ENCODE peak calls at places on chromosome 10, in six cellular contexts. One of them, this sample, is unnamed.

GRCh38 chr10:1882728-1883127 is 145.4 kb upstream of the ADARB2 start:
- DNase-seq in H1: no peak
- DNase-seq in GM12891: no peak
- DNase-seq in K562: no peak
- DNase-seq in GM12878: no peak
- DNase-seq in HepG2: no peak
- DNase-seq in this sample: no peak

GRCh38 chr10:92590623-92591549 is 2.0 kb upstream of the KIF11 start:
- DNase-seq in H1: peak
- DNase-seq in GM12891: peak
- DNase-seq in K562: peak
- DNase-seq in GM12878: no peak
- DNase-seq in HepG2: peak
- DNase-seq in this sample: no peak

GRCh38 chr10:93081296-93081695 is 7.6 kb downstream of the CYP26A1 start:
- DNase-seq in H1: no peak
- DNase-seq in GM12891: no peak
- DNase-seq in K562: no peak
- DNase-seq in GM12878: no peak
- DNase-seq in HepG2: no peak
- DNase-seq in this sample: no peak

GRCh38 chr10:93876391-93876790 is 17.4 kb upstream of the SLC35G1 start:
- DNase-seq in H1: no peak
- DNase-seq in GM12891: no peak
- DNase-seq in K562: no peak
- DNase-seq in GM12878: no peak
- DNase-seq in HepG2: no peak
- DNase-seq in this sample: no peak

GRCh38 chr10:58086144-58086762 is 181.4 kb downstream of the IPMK start:
- DNase-seq in H1: no peak
- DNase-seq in GM12891: no peak
- DNase-seq in K562: no peak
- DNase-seq in GM12878: no peak
- DNase-seq in HepG2: no peak
- DNase-seq in this sample: no peak

GRCh38 chr10:42754155-42755027 is 28.2 kb upstream of the BMS1 start:
- DNase-seq in H1: peak
- DNase-seq in GM12891: no peak
- DNase-seq in K562: no peak
- DNase-seq in GM12878: no peak
- DNase-seq in HepG2: no peak
- DNase-seq in this sample: no peak

GRCh38 chr10:3415038-3415736 is 242.6 kb upstream of the PITRM1 start:
- DNase-seq in H1: no peak
- DNase-seq in GM12891: no peak
- DNase-seq in K562: no peak
- DNase-seq in GM12878: no peak
- DNase-seq in HepG2: no peak
- DNase-seq in this sample: no peak

GRCh38 chr10:16907720-16908119 is 90.5 kb upstream of the RSU1 start:
- DNase-seq in H1: no peak
- DNase-seq in GM12891: no peak
- DNase-seq in K562: no peak
- DNase-seq in GM12878: no peak
- DNase-seq in HepG2: no peak
- DNase-seq in this sample: no peak

GRCh38 chr10:86366902-86367338 is 325 bp upstream of the GRID1 start:
- DNase-seq in H1: no peak
- DNase-seq in GM12891: no peak
- DNase-seq in K562: no peak
- DNase-seq in GM12878: no peak
- DNase-seq in HepG2: no peak
- DNase-seq in this sample: peak

GRCh38 chr10:13709931-13710690 is 123.3 kb downstream of the PRPF18 start:
- DNase-seq in H1: no peak
- DNase-seq in GM12891: no peak
- DNase-seq in K562: no peak
- DNase-seq in GM12878: no peak
- DNase-seq in HepG2: no peak
- DNase-seq in this sample: no peak

GRCh38 chr10:6173203-6173602 is 29.5 kb upstream of the PFKFB3 start:
- DNase-seq in H1: peak
- DNase-seq in GM12891: no peak
- DNase-seq in K562: peak
- DNase-seq in GM12878: no peak
- DNase-seq in HepG2: peak
- DNase-seq in this sample: no peak

GRCh38 chr10:100006241-100006886 is 3.4 kb downstream of the DNMBP start:
- DNase-seq in H1: no peak
- DNase-seq in GM12891: no peak
- DNase-seq in K562: peak
- DNase-seq in GM12878: peak
- DNase-seq in HepG2: peak
- DNase-seq in this sample: no peak

GRCh38 chr10:132865851-132866600 is 76.3 kb downstream of the CFAP46 start:
- DNase-seq in H1: peak
- DNase-seq in GM12891: no peak
- DNase-seq in K562: no peak
- DNase-seq in GM12878: no peak
- DNase-seq in HepG2: no peak
- DNase-seq in this sample: no peak

GRCh38 chr10:102783541-102783930 is 39.8 kb downstream of the WBP1L start:
- DNase-seq in H1: no peak
- DNase-seq in GM12891: no peak
- DNase-seq in K562: no peak
- DNase-seq in GM12878: no peak
- DNase-seq in HepG2: no peak
- DNase-seq in this sample: no peak

GRCh38 chr10:30233186-30233958 is 115.7 kb downstream of the MTPAP start:
- DNase-seq in H1: no peak
- DNase-seq in GM12891: no peak
- DNase-seq in K562: no peak
- DNase-seq in GM12878: no peak
- DNase-seq in HepG2: no peak
- DNase-seq in this sample: no peak

GRCh38 chr10:20274580-20274979 is 458.3 kb downstream of the PLXDC2 start:
- DNase-seq in H1: no peak
- DNase-seq in GM12891: no peak
- DNase-seq in K562: no peak
- DNase-seq in GM12878: no peak
- DNase-seq in HepG2: no peak
- DNase-seq in this sample: no peak

GRCh38 chr10:69262249-69262864 is 15.9 kb upstream of the HK1 start:
- DNase-seq in H1: no peak
- DNase-seq in GM12891: no peak
- DNase-seq in K562: no peak
- DNase-seq in GM12878: no peak
- DNase-seq in HepG2: no peak
- DNase-seq in this sample: no peak

GRCh38 chr10:1477578-1477977 is 259.7 kb downstream of the ADARB2 start:
- DNase-seq in H1: no peak
- DNase-seq in GM12891: no peak
- DNase-seq in K562: no peak
- DNase-seq in GM12878: no peak
- DNase-seq in HepG2: no peak
- DNase-seq in this sample: no peak

GRCh38 chr10:52082307-52082706 is 231.8 kb upstream of the DKK1 start:
- DNase-seq in H1: no peak
- DNase-seq in GM12891: no peak
- DNase-seq in K562: no peak
- DNase-seq in GM12878: no peak
- DNase-seq in HepG2: no peak
- DNase-seq in this sample: no peak

GRCh38 chr10:119095648-119096047 is 8.3 kb upstream of the DENND10 start:
- DNase-seq in H1: no peak
- DNase-seq in GM12891: no peak
- DNase-seq in K562: no peak
- DNase-seq in GM12878: no peak
- DNase-seq in HepG2: no peak
- DNase-seq in this sample: no peak

GRCh38 chr10:119090968-119091367 is 10.4 kb upstream of the EIF3A start:
- DNase-seq in H1: no peak
- DNase-seq in GM12891: no peak
- DNase-seq in K562: peak
- DNase-seq in GM12878: no peak
- DNase-seq in HepG2: no peak
- DNase-seq in this sample: no peak

GRCh38 chr10:119087271-119087897 is 6.8 kb upstream of the EIF3A start:
- DNase-seq in H1: no peak
- DNase-seq in GM12891: no peak
- DNase-seq in K562: no peak
- DNase-seq in GM12878: no peak
- DNase-seq in HepG2: no peak
- DNase-seq in this sample: no peak

DNA sequence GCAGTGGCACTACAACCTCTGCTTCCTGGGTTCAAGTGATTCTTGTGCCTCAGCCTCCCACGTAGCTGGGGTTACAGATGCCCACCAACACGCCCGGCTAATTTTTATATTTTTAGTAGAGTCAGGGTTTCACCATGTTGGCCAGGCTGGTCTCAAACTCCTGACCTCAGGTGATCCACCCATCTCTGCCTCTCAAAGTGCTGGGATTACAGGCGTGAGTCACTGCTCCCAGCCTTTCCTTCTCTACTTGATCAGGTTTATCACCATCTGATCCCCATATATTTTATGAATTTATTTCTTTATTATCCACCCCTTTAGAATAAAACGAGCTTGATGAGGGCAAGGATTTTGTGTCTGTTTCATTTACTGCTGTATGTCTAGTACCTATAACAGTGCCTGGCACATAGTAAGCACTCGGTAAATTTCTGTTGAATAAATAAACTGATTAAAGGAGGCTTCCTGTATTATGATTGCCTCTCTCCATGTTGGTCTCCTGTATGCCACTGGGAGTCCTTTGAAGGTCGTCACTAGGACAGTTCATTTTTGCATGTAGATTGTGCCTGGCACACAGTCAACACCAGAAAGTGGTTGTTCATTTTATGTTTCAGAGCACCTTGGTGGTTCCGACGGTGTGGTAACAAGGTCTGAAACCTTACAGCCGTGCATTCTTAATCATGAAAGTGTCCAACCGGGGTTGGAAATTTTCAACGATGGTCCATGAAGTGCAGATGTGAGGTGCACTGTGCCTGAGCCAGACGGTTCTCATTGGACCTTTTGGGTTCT is 9.6 kb upstream of the EIF3A start:
- DNase-seq in H1: no peak
- DNase-seq in GM12891: no peak
- DNase-seq in K562: no peak
- DNase-seq in GM12878: no peak
- DNase-seq in HepG2: no peak
- DNase-seq in this sample: no peak
- TF ChIP-seq TAF1 in H1: no peak
- TF ChIP-seq TAF1 in GM12891: no peak
- TF ChIP-seq TAF1 in K562: no peak
- TF ChIP-seq TAF1 in GM12878: no peak
- TF ChIP-seq TAF1 in HepG2: no peak
- TF ChIP-seq TAF1 in this sample: no peak

DNA sequence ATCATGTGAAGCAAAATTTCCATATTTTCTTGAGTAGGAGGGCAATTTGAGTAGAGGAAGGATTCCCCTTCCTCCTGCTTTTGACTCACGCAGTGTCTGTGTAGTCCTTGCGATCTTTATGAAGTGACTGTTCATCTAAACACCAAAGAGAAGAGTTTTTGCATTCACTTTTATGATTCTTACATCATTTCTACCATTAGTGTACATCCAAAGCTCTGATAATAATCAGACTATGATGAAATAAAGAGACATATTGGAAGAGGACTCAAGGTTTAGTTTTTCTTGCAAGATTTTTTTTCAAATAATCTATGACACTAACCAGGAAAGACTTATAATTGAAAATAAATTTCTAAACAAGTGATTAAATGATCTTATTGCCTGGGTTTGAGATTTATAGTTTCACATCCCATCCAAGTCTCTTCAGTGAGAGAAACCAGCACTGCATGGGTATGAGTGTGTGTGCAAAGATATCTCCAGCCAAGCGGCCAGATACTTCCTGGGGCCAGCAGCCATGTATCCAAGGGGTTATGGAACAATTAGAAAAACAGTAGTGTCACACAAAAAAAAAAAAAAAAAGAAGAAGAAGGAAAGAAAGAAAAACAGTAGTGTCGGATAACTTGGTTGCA is 2.0 kb upstream of the ACTA2 start:
- DNase-seq in H1: no peak
- DNase-seq in GM12891: no peak
- DNase-seq in K562: no peak
- DNase-seq in GM12878: no peak
- DNase-seq in HepG2: no peak
- DNase-seq in this sample: no peak
- TF ChIP-seq POLR2AphosphoS5 in H1: no peak
- TF ChIP-seq POLR2AphosphoS5 in GM12891: no peak
- TF ChIP-seq POLR2AphosphoS5 in K562: no peak
- TF ChIP-seq POLR2AphosphoS5 in GM12878: no peak
- TF ChIP-seq POLR2AphosphoS5 in HepG2: no peak
- TF ChIP-seq POLR2AphosphoS5 in this sample: no peak

DNA sequence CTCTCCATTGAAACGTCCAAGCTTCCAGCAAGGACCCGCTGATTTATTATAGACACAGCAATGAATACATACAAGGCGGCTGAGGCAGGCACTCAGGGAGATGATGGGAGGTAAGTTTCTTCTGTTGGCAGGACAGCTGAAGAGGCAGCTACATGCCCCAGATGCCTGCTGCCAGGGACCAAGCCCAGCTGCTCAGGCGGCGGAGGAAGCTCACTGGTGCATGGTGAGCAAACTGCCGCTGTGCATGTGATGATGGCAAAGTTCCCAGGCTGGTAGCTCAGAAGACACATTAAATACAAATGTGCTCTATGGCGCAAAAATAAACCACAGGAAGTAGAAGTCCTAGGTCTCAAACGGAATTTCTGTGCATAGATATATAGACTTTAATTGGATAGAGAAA is 2.3 kb downstream of the DNTT start:
- DNase-seq in H1: no peak
- DNase-seq in GM12891: no peak
- DNase-seq in K562: no peak
- DNase-seq in GM12878: no peak
- DNase-seq in HepG2: no peak
- DNase-seq in this sample: no peak
- TF ChIP-seq POLR2A in H1: no peak
- TF ChIP-seq POLR2A in GM12891: no peak
- TF ChIP-seq POLR2A in K562: no peak
- TF ChIP-seq POLR2A in GM12878: no peak
- TF ChIP-seq POLR2A in HepG2: no peak
- TF ChIP-seq POLR2A in this sample: no peak

DNA sequence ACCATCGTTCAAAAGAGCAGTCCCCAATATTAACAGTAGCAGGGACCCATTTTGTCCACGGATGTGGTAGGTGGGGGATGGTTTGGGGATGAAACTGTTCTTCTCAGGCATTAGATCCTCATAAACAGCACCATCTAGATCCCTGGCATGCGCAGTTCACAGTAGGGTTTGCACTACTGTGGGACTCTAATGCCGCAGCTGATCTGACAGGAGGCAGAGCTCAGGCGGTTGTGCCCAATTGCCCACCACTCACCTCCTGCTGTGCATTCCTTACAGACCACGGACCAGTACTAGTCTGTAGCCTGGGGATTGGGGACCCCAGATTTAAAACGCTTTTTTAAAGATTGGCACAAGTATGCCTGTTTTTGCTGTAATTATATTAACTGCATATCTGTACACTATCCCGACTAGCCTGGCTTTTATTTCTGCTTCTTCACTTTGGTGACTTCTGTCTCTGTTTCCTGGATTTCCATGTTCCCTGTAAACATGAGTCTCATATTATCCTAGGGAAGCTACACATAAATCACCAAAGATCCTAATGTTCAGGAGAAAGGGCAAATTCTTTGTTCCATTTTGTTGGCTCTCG is 163.3 kb upstream of the AKR1E2 start:
- DNase-seq in H1: no peak
- DNase-seq in GM12891: no peak
- DNase-seq in K562: no peak
- DNase-seq in GM12878: no peak
- DNase-seq in HepG2: no peak
- DNase-seq in this sample: no peak
- TF ChIP-seq TAF1 in H1: no peak
- TF ChIP-seq TAF1 in GM12891: no peak
- TF ChIP-seq TAF1 in K562: no peak
- TF ChIP-seq TAF1 in GM12878: no peak
- TF ChIP-seq TAF1 in HepG2: no peak
- TF ChIP-seq TAF1 in this sample: no peak